ENCODE peak calls at places on chromosomes 6 and 20, in nine cellular contexts. M is A549, J is MG63, R is KG1, Z is memory B cell, U is iPS-NIHi11, I is H54, K is NCI-H2081, X is HFF-Myc. P is an unnamed sample.

GRCh38 chr6:36980876-36981619 is 4.9 kb downstream of the MTCH1 start:
- DNase-seq in M (no peak), J (no peak), R (no peak), Z (no peak), U (peak), I (no peak), K (peak), X (no peak), P (peak)

GRCh38 chr6:89438248-89438647 is 5.3 kb downstream of the ANKRD6 start:
- DNase-seq in M (no peak), J (no peak), R (no peak), Z (no peak), U (no peak), I (no peak), K (no peak), X (no peak), P (no peak)

GRCh38 chr20:49381558-49382493 is 100.6 kb downstream of the KCNB1 start:
- DNase-seq in M (peak), J (peak), R (no peak), Z (no peak), U (no peak), I (peak), K (peak), X (no peak), P (peak)

GRCh38 chr6:110682460-110682853 is 132.8 kb downstream of the CDK19 start:
- DNase-seq in M (peak), J (peak), R (peak), Z (peak), U (peak), I (peak), K (peak), X (peak), P (peak)

GRCh38 chr6:110814488-110815259 is 595 bp downstream of the CDK19 start:
- DNase-seq in M (peak), J (peak), R (peak), Z (peak), U (peak), I (peak), K (peak), X (no peak), P (peak)

GRCh38 chr6:128118401-128118800 is 217.5 kb upstream of the THEMIS start:
- DNase-seq in M (no peak), J (no peak), R (no peak), Z (no peak), U (no peak), I (no peak), K (no peak), X (peak), P (no peak)

GRCh38 chr6:99151634-99152344 is 197.7 kb downstream of the FAXC start:
- DNase-seq in M (peak), J (peak), R (peak), Z (no peak), U (peak), I (peak), K (no peak), X (peak), P (peak)

GRCh38 chr6:44470106-44470446 is 82.6 kb downstream of the CDC5L start:
- DNase-seq in M (no peak), J (no peak), R (no peak), Z (no peak), U (no peak), I (no peak), K (peak), X (no peak), P (peak)

GRCh38 chr6:158211273-158212055 is 43.3 kb downstream of the GTF2H5 start:
- DNase-seq in M (no peak), J (peak), R (no peak), Z (no peak), U (no peak), I (no peak), K (no peak), X (no peak), P (no peak)

GRCh38 chr6:150565945-150566344 is 33.7 kb upstream of the PLEKHG1 start:
- DNase-seq in M (no peak), J (no peak), R (no peak), Z (no peak), U (no peak), I (no peak), K (no peak), X (no peak), P (no peak)

GRCh38 chr20:62816031-62816878 is 595 bp upstream of the COL9A3 start:
- DNase-seq in M (no peak), J (no peak), R (no peak), Z (no peak), U (peak), I (no peak), K (no peak), X (no peak), P (no peak)

GRCh38 chr20:37969949-37970855 is 63.1 kb downstream of the TTI1 start:
- DNase-seq in M (no peak), J (peak), R (no peak), Z (no peak), U (no peak), I (no peak), K (no peak), X (no peak), P (no peak)

GRCh38 chr20:1941226-1941625 is 46.0 kb downstream of the SIRPA start:
- DNase-seq in M (no peak), J (peak), R (no peak), Z (no peak), U (no peak), I (no peak), K (no peak), X (no peak), P (no peak)

P was measured in NCI-H1417.